ENCODE peak calls at places on chromosomes 4 and X, in six cellular contexts. One of them, this sample, is unnamed.

GRCh38 chr4:52241916-52242315 is 190.8 kb downstream of the SPATA18 start:
- DNase-seq in GM12891: no peak
- DNase-seq in H1: no peak
- DNase-seq in GM12878: no peak
- DNase-seq in HepG2: no peak
- DNase-seq in K562: no peak
- DNase-seq in this sample: no peak

GRCh38 chr4:48490012-48490679 is at the start of gene ZAR1:
- DNase-seq in GM12891: peak
- DNase-seq in K562: no peak
- DNase-seq in H1: no peak
- DNase-seq in HepG2: no peak
- DNase-seq in GM12878: no peak
- DNase-seq in this sample: peak

GRCh38 chr4:61468091-61468720 is 268.1 kb downstream of the ADGRL3 start:
- DNase-seq in K562: no peak
- DNase-seq in H1: no peak
- DNase-seq in GM12891: no peak
- DNase-seq in GM12878: no peak
- DNase-seq in HepG2: no peak
- DNase-seq in this sample: no peak

GRCh38 chr4:13546855-13547562 is 2.7 kb upstream of the NKX3-2 start:
- DNase-seq in GM12878: no peak
- DNase-seq in K562: no peak
- DNase-seq in GM12891: peak
- DNase-seq in HepG2: no peak
- DNase-seq in H1: peak
- DNase-seq in this sample: peak

GRCh38 chr4:86493460-86493859 is 100.7 kb upstream of the PTPN13 start:
- DNase-seq in GM12878: no peak
- DNase-seq in H1: no peak
- DNase-seq in K562: no peak
- DNase-seq in GM12891: no peak
- DNase-seq in HepG2: no peak
- DNase-seq in this sample: no peak

GRCh38 chrX:124211312-124211942 is 121.0 kb upstream of the TEX13D start:
- DNase-seq in H1: no peak
- DNase-seq in HepG2: peak
- DNase-seq in K562: peak
- DNase-seq in GM12878: no peak
- DNase-seq in GM12891: no peak
- DNase-seq in this sample: no peak

GRCh38 chrX:155027509-155028066 is 944 bp downstream of the FUNDC2 start:
- DNase-seq in GM12891: no peak
- DNase-seq in GM12878: no peak
- DNase-seq in K562: no peak
- DNase-seq in H1: no peak
- DNase-seq in HepG2: peak
- DNase-seq in this sample: no peak

GRCh38 chrX:69152398-69152797 is 12.9 kb downstream of the PJA1 start:
- DNase-seq in HepG2: peak
- DNase-seq in K562: no peak
- DNase-seq in H1: no peak
- DNase-seq in GM12878: no peak
- DNase-seq in GM12891: no peak
- DNase-seq in this sample: no peak

GRCh38 chr4:177512646-177513045 is 70.4 kb upstream of the AGA start:
- DNase-seq in HepG2: no peak
- DNase-seq in GM12878: no peak
- DNase-seq in GM12891: no peak
- DNase-seq in H1: no peak
- DNase-seq in K562: no peak
- DNase-seq in this sample: no peak

GRCh38 chr4:145427991-145428390 is 53.7 kb upstream of the SMAD1 start:
- DNase-seq in GM12891: no peak
- DNase-seq in GM12878: no peak
- DNase-seq in H1: no peak
- DNase-seq in K562: no peak
- DNase-seq in HepG2: no peak
- DNase-seq in this sample: no peak

GRCh38 chr4:13657016-13657415 is 29.5 kb upstream of the BOD1L1 start:
- DNase-seq in K562: no peak
- DNase-seq in GM12891: no peak
- DNase-seq in GM12878: no peak
- DNase-seq in HepG2: no peak
- DNase-seq in H1: no peak
- DNase-seq in this sample: no peak

GRCh38 chr4:970046-970745 is 3.2 kb downstream of the DGKQ start:
- DNase-seq in HepG2: no peak
- DNase-seq in GM12878: no peak
- DNase-seq in K562: no peak
- DNase-seq in H1: no peak
- DNase-seq in GM12891: no peak
- DNase-seq in this sample: no peak

GRCh38 chr4:54067163-54067562 is 2.8 kb upstream of the CHIC2 start:
- DNase-seq in GM12891: no peak
- DNase-seq in HepG2: no peak
- DNase-seq in K562: no peak
- DNase-seq in GM12878: no peak
- DNase-seq in H1: no peak
- DNase-seq in this sample: no peak

GRCh38 chr4:37604464-37604863 is 81.7 kb downstream of the RELL1 start:
- DNase-seq in HepG2: no peak
- DNase-seq in K562: no peak
- DNase-seq in H1: no peak
- DNase-seq in GM12878: no peak
- DNase-seq in GM12891: no peak
- DNase-seq in this sample: no peak

GRCh38 chr4:1381181-1381621 is 25.0 kb downstream of the NKX1-1 start:
- DNase-seq in GM12878: no peak
- DNase-seq in HepG2: no peak
- DNase-seq in GM12891: no peak
- DNase-seq in K562: no peak
- DNase-seq in H1: no peak
- DNase-seq in this sample: no peak

GRCh38 chr4:13907255-13907751 is 279.8 kb upstream of the BOD1L1 start:
- DNase-seq in K562: no peak
- DNase-seq in GM12891: no peak
- DNase-seq in H1: no peak
- DNase-seq in HepG2: peak
- DNase-seq in GM12878: no peak
- DNase-seq in this sample: no peak

GRCh38 chr4:119517361-119518229 is 111.0 kb downstream of the PDE5A start:
- DNase-seq in H1: no peak
- DNase-seq in GM12878: no peak
- DNase-seq in K562: no peak
- DNase-seq in GM12891: no peak
- DNase-seq in HepG2: peak
- DNase-seq in this sample: no peak

GRCh38 chrX:7045238-7045955 is 102.1 kb upstream of the STS start:
- DNase-seq in HepG2: no peak
- DNase-seq in GM12891: no peak
- DNase-seq in H1: no peak
- DNase-seq in K562: no peak
- DNase-seq in GM12878: no peak
- DNase-seq in this sample: no peak

GRCh38 chr4:85681194-85681803 is 206.3 kb downstream of the ARHGAP24 start:
- DNase-seq in K562: no peak
- DNase-seq in H1: no peak
- DNase-seq in GM12891: no peak
- DNase-seq in GM12878: no peak
- DNase-seq in HepG2: no peak
- DNase-seq in this sample: no peak

GRCh38 chrX:45011131-45011530 is 138.1 kb downstream of the KDM6A start:
- DNase-seq in HepG2: no peak
- DNase-seq in GM12891: no peak
- DNase-seq in GM12878: no peak
- DNase-seq in K562: no peak
- DNase-seq in H1: no peak
- DNase-seq in this sample: no peak

GRCh38 chr4:156971623-156972369 is at the start of gene PDGFC:
- DNase-seq in GM12878: no peak
- DNase-seq in GM12891: peak
- DNase-seq in H1: peak
- DNase-seq in HepG2: peak
- DNase-seq in K562: peak
- DNase-seq in this sample: peak

GRCh38 chr4:89174784-89175183 is 63.5 kb downstream of the TIGD2 start:
- DNase-seq in HepG2: no peak
- DNase-seq in K562: no peak
- DNase-seq in H1: no peak
- DNase-seq in GM12891: no peak
- DNase-seq in GM12878: no peak
- DNase-seq in this sample: no peak

GRCh38 chrX:135295238-135295943 is 13.9 kb upstream of the ETDC start:
- DNase-seq in GM12878: peak
- DNase-seq in GM12891: peak
- DNase-seq in HepG2: no peak
- DNase-seq in K562: no peak
- DNase-seq in H1: peak
- DNase-seq in this sample: peak

GRCh38 chr4:53476232-53477037 is 99.0 kb downstream of the FIP1L1 start:
- DNase-seq in HepG2: no peak
- DNase-seq in GM12891: no peak
- DNase-seq in GM12878: no peak
- DNase-seq in K562: no peak
- DNase-seq in H1: no peak
- DNase-seq in this sample: no peak

GRCh38 chr4:89064848-89065247 is 7.9 kb upstream of the FAM13A start:
- DNase-seq in GM12891: no peak
- DNase-seq in HepG2: no peak
- DNase-seq in GM12878: no peak
- DNase-seq in H1: no peak
- DNase-seq in K562: no peak
- DNase-seq in this sample: no peak

GRCh38 chr4:661231-661630 is 12.8 kb downstream of the ATP5ME start:
- DNase-seq in H1: no peak
- DNase-seq in GM12891: no peak
- DNase-seq in K562: no peak
- DNase-seq in HepG2: no peak
- DNase-seq in GM12878: no peak
- DNase-seq in this sample: no peak

GRCh38 chrX:40145670-40146470 is 48.1 kb upstream of the BCOR start:
- DNase-seq in K562: no peak
- DNase-seq in HepG2: no peak
- DNase-seq in GM12891: no peak
- DNase-seq in H1: no peak
- DNase-seq in GM12878: no peak
- DNase-seq in this sample: no peak

GRCh38 chrX:41351923-41352322 is 18.0 kb downstream of the DDX3X start:
- DNase-seq in HepG2: no peak
- DNase-seq in GM12891: no peak
- DNase-seq in H1: no peak
- DNase-seq in K562: no peak
- DNase-seq in GM12878: no peak
- DNase-seq in this sample: no peak
- TF ChIP-seq POLR2A in HepG2: no peak
- TF ChIP-seq POLR2A in GM12891: no peak
- TF ChIP-seq POLR2A in H1: no peak
- TF ChIP-seq POLR2A in K562: no peak
- TF ChIP-seq POLR2A in GM12878: no peak
- TF ChIP-seq POLR2A in this sample: no peak

DNA sequence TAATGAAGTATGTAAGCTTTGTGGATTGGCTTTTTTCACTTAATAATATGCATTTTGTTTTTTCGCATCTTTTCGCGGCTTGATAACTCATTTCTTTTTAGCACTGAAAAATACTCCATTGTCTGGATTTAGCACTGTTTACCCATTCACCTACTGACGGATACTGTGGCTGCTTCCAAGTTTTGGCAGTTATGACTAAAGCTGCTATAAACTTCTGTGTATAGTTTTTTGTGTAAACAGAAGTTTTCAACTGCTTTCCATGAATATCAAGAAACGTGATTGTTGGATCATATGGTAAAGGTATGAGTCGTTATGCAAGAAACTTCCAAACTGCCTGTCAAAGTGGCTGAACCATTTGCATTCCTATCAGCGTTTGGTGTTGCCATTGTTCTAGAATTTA is 87.6 kb downstream of the BMP3 start:
- DNase-seq in HepG2: no peak
- DNase-seq in H1: no peak
- DNase-seq in GM12878: no peak
- DNase-seq in K562: no peak
- DNase-seq in GM12891: no peak
- DNase-seq in this sample: no peak
- TF ChIP-seq POLR2AphosphoS5 in HepG2: no peak
- TF ChIP-seq POLR2AphosphoS5 in H1: no peak
- TF ChIP-seq POLR2AphosphoS5 in GM12878: no peak
- TF ChIP-seq POLR2AphosphoS5 in K562: no peak
- TF ChIP-seq POLR2AphosphoS5 in GM12891: no peak
- TF ChIP-seq POLR2AphosphoS5 in this sample: no peak

GRCh38 chr4:7359302-7360063 is 75.2 kb downstream of the PSAPL1 start:
- DNase-seq in K562: no peak
- DNase-seq in GM12891: no peak
- DNase-seq in H1: no peak
- DNase-seq in HepG2: no peak
- DNase-seq in GM12878: no peak
- DNase-seq in this sample: no peak
- TF ChIP-seq TAF1 in K562: no peak
- TF ChIP-seq TAF1 in GM12891: no peak
- TF ChIP-seq TAF1 in H1: no peak
- TF ChIP-seq TAF1 in HepG2: no peak
- TF ChIP-seq TAF1 in GM12878: no peak
- TF ChIP-seq TAF1 in this sample: no peak

GRCh38 chr4:73421708-73422457 is 14.1 kb upstream of the AFP start:
- DNase-seq in HepG2: no peak
- DNase-seq in GM12878: no peak
- DNase-seq in GM12891: no peak
- DNase-seq in H1: no peak
- DNase-seq in K562: no peak
- DNase-seq in this sample: no peak
- TF ChIP-seq POLR2A in HepG2: peak
- TF ChIP-seq POLR2A in GM12878: no peak
- TF ChIP-seq POLR2A in GM12891: no peak
- TF ChIP-seq POLR2A in H1: no peak
- TF ChIP-seq POLR2A in K562: no peak
- TF ChIP-seq POLR2A in this sample: no peak

GRCh38 chrX:119693032-119693995 is at the start of gene SEPTIN6:
- DNase-seq in GM12878: no peak
- DNase-seq in K562: peak
- DNase-seq in GM12891: peak
- DNase-seq in HepG2: peak
- DNase-seq in H1: peak
- DNase-seq in this sample: peak
- TF ChIP-seq POLR2AphosphoS5 in GM12878: peak
- TF ChIP-seq POLR2AphosphoS5 in K562: peak
- TF ChIP-seq POLR2AphosphoS5 in GM12891: peak
- TF ChIP-seq POLR2AphosphoS5 in HepG2: peak
- TF ChIP-seq POLR2AphosphoS5 in H1: no peak
- TF ChIP-seq POLR2AphosphoS5 in this sample: peak